ENCODE peak calls at places on chromosomes 12 and 14, in five cellular contexts. One of them, this sample, is unnamed.

GRCh38 chr12:122051231-122051876 is 27.2 kb upstream of the MLXIP start:
- DNase-seq in glutamatergic neuron: no peak
- DNase-seq in HL-60: no peak
- DNase-seq in NCI-H345: no peak
- DNase-seq in CD4-positive, alpha-beta memory T cell: no peak
- DNase-seq in this sample: no peak

GRCh38 chr12:127750076-127750840 is 516.7 kb upstream of the TMEM132C start:
- DNase-seq in glutamatergic neuron: no peak
- DNase-seq in HL-60: no peak
- DNase-seq in NCI-H345: no peak
- DNase-seq in CD4-positive, alpha-beta memory T cell: no peak
- DNase-seq in this sample: no peak

GRCh38 chr12:106114084-106115068 is 24.4 kb downstream of the NUAK1 start:
- DNase-seq in glutamatergic neuron: no peak
- DNase-seq in HL-60: no peak
- DNase-seq in NCI-H345: no peak
- DNase-seq in CD4-positive, alpha-beta memory T cell: no peak
- DNase-seq in this sample: no peak

GRCh38 chr14:22131749-22132476 is 457.1 kb downstream of the DAD1 start:
- DNase-seq in glutamatergic neuron: peak; percentile 39
- DNase-seq in HL-60: peak; percentile 19
- DNase-seq in NCI-H345: no peak
- DNase-seq in CD4-positive, alpha-beta memory T cell: peak; percentile 19
- DNase-seq in this sample: peak; percentile 41

GRCh38 chr12:42124764-42125371 is 19.8 kb downstream of the GXYLT1 start:
- DNase-seq in glutamatergic neuron: no peak
- DNase-seq in HL-60: no peak
- DNase-seq in NCI-H345: no peak
- DNase-seq in CD4-positive, alpha-beta memory T cell: no peak
- DNase-seq in this sample: no peak

GRCh38 chr12:76024942-76025600 is 6.5 kb downstream of the PHLDA1 start:
- DNase-seq in glutamatergic neuron: no peak
- DNase-seq in HL-60: no peak
- DNase-seq in NCI-H345: no peak
- DNase-seq in CD4-positive, alpha-beta memory T cell: no peak
- DNase-seq in this sample: peak; percentile 58

GRCh38 chr12:62291888-62292760 is 31.9 kb downstream of the USP15 start:
- DNase-seq in glutamatergic neuron: no peak
- DNase-seq in HL-60: no peak
- DNase-seq in NCI-H345: no peak
- DNase-seq in CD4-positive, alpha-beta memory T cell: no peak
- DNase-seq in this sample: no peak

GRCh38 chr12:82973601-82974000 is 286.9 kb downstream of the TMTC2 start:
- DNase-seq in glutamatergic neuron: no peak
- DNase-seq in HL-60: no peak
- DNase-seq in NCI-H345: no peak
- DNase-seq in CD4-positive, alpha-beta memory T cell: no peak
- DNase-seq in this sample: no peak

GRCh38 chr14:76765461-76765931 is 4.2 kb downstream of the VASH1 start:
- DNase-seq in glutamatergic neuron: no peak
- DNase-seq in HL-60: no peak
- DNase-seq in NCI-H345: no peak
- DNase-seq in CD4-positive, alpha-beta memory T cell: no peak
- DNase-seq in this sample: no peak

GRCh38 chr12:12927211-12928079 is 24.5 kb downstream of the GPRC5D start:
- DNase-seq in glutamatergic neuron: no peak
- DNase-seq in HL-60: no peak
- DNase-seq in NCI-H345: no peak
- DNase-seq in CD4-positive, alpha-beta memory T cell: peak; percentile 58
- DNase-seq in this sample: peak; percentile 87

GRCh38 chr14:45253754-45254300 is 825 bp upstream of the MIS18BP1 start:
- DNase-seq in glutamatergic neuron: no peak
- DNase-seq in HL-60: peak; percentile 43
- DNase-seq in NCI-H345: no peak
- DNase-seq in CD4-positive, alpha-beta memory T cell: no peak
- DNase-seq in this sample: no peak

This sample was measured in HT-29.